ENCODE peak calls at places on chromosomes 11 and 22, in eight cellular contexts. J is esophagus squamous epithelium; Y is CD8-positive, alpha-beta T cell; X is neural progenitor cell; B is CD4-positive, CD25-positive, alpha-beta regulatory T cell; R is lower lobe of right lung; M is ovary; E is GM23248. I is an unnamed sample. For H3K27me3, the result is how much of the 10 kb centered on the place peaks cover.

GRCh38 chr11:69950120-69950519 is 128.0 kb upstream of the ANO1 start:
- DNase-seq in J (no peak), Y (no peak), X (peak), B (peak), R (no peak), M (no peak), E (peak), I (peak)

GRCh38 chr11:125224391-125225015 is 60.0 kb downstream of the PKNOX2 start:
- DNase-seq in J (no peak), Y (no peak), X (peak), B (no peak), R (no peak), M (peak), E (peak), I (no peak)

GRCh38 chr11:46134540-46134939 is 13.3 kb upstream of the PHF21A start:
- DNase-seq in J (no peak), Y (no peak), X (peak), B (no peak), R (no peak), M (no peak), E (no peak), I (no peak)

GRCh38 chr11:36352919-36353318 is 56.8 kb downstream of the PRR5L start:
- DNase-seq in J (no peak), Y (peak), X (no peak), B (peak), R (no peak), M (no peak), E (no peak), I (no peak)

GRCh38 chr11:1059759-1060158 is 14.9 kb upstream of the MUC2 start:
- DNase-seq in J (no peak), Y (no peak), X (no peak), B (no peak), R (no peak), M (no peak), E (no peak), I (no peak)

GRCh38 chr11:100445231-100445735 is 241.8 kb upstream of the ARHGAP42 start:
- DNase-seq in J (no peak), Y (no peak), X (peak), B (no peak), R (no peak), M (no peak), E (no peak), I (no peak)

GRCh38 chr22:33757443-33758124 is 162.7 kb downstream of the LARGE1 start:
- DNase-seq in J (no peak), Y (no peak), X (peak), B (no peak), R (no peak), M (peak), E (no peak), I (no peak)

GRCh38 chr22:43897751-43898261 is 6.0 kb upstream of the PNPLA5 start:
- DNase-seq in J (no peak), Y (no peak), X (no peak), B (no peak), R (no peak), M (no peak), E (peak), I (no peak)

GRCh38 chr11:67689178-67689577 is 14.8 kb upstream of the ALDH3B2 start:
- DNase-seq in J (no peak), Y (no peak), X (no peak), B (no peak), R (no peak), M (no peak), E (no peak), I (no peak)

GRCh38 chr22:23500508-23501208 is 79.4 kb downstream of the IGLL1 start:
- DNase-seq in J (no peak), Y (no peak), X (no peak), B (no peak), R (peak), M (no peak), E (no peak), I (peak)

GRCh38 chr22:49091917-49092545 is 735.6 kb downstream of the BRD1 start:
- DNase-seq in J (no peak), Y (no peak), X (no peak), B (no peak), R (peak), M (no peak), E (no peak), I (peak)

GRCh38 chr11:1825039-1825740 is 9.6 kb upstream of the SYT8 start:
- DNase-seq in J (no peak), Y (no peak), X (peak), B (no peak), R (peak), M (no peak), E (no peak), I (peak)

GRCh38 chr22:20430641-20431519 is 6.7 kb downstream of the SCARF2 start:
- DNase-seq in J (no peak), Y (peak), X (peak), B (peak), R (peak), M (peak), E (peak), I (peak)

GRCh38 chr22:37113757-37114156 is 4.2 kb upstream of the TMPRSS6 start:
- DNase-seq in J (no peak), Y (no peak), X (no peak), B (no peak), R (no peak), M (no peak), E (no peak), I (no peak)

GRCh38 chr22:29253561-29254282 is 14.1 kb downstream of the RHBDD3 start:
- DNase-seq in J (no peak), Y (no peak), X (peak), B (no peak), R (no peak), M (no peak), E (no peak), I (no peak)

GRCh38 chr11:114399903-114400221 is 449 bp downstream of the C11orf71 start:
- DNase-seq in J (no peak), Y (no peak), X (peak), B (no peak), R (peak), M (no peak), E (peak), I (no peak)

GRCh38 chr11:12224537-12224893 is 114.1 kb downstream of the MICAL2 start:
- DNase-seq in J (peak), Y (peak), X (no peak), B (peak), R (peak), M (no peak), E (no peak), I (peak)

GRCh38 chr22:34798605-34799004 is 267.4 kb upstream of the ISX start:
- DNase-seq in J (no peak), Y (no peak), X (no peak), B (no peak), R (no peak), M (no peak), E (no peak), I (no peak)

GRCh38 chr11:110362916-110363574 is 66.6 kb upstream of the RDX start:
- DNase-seq in J (no peak), Y (no peak), X (peak), B (no peak), R (no peak), M (no peak), E (no peak), I (no peak)

GRCh38 chr11:63710476-63711217 is 29.3 kb downstream of the RTN3 start:
- DNase-seq in J (no peak), Y (no peak), X (no peak), B (no peak), R (no peak), M (no peak), E (peak), I (no peak)

GRCh38 chr22:44373234-44373633 is 60.5 kb upstream of the SHISAL1 start:
- DNase-seq in J (no peak), Y (no peak), X (no peak), B (no peak), R (peak), M (no peak), E (no peak), I (no peak)

GRCh38 chr22:22171357-22172218 is 73.0 kb upstream of the VPREB1 start:
- DNase-seq in J (no peak), Y (no peak), X (peak), B (no peak), R (no peak), M (no peak), E (peak), I (no peak)

GRCh38 chr11:11545285-11546275 is 76.2 kb downstream of the GALNT18 start:
- DNase-seq in J (no peak), Y (no peak), X (no peak), B (no peak), R (no peak), M (no peak), E (no peak), I (no peak)

GRCh38 chr22:42933783-42934144 is 76.7 kb upstream of the ARFGAP3 start:
- DNase-seq in J (no peak), Y (no peak), X (no peak), B (peak), R (no peak), M (no peak), E (peak), I (no peak)

GRCh38 chr11:83574516-83574915 is 288.3 kb upstream of the CCDC90B start:
- DNase-seq in J (no peak), Y (no peak), X (no peak), B (no peak), R (no peak), M (no peak), E (peak), I (no peak)

GRCh38 chr22:24180316-24181087 is 785 bp upstream of the SUSD2 start:
- DNase-seq in J (no peak), Y (no peak), X (no peak), B (no peak), R (peak), M (no peak), E (no peak), I (peak)

GRCh38 chr11:69650081-69650831 is 9.3 kb downstream of the CCND1 start:
- DNase-seq in J (no peak), Y (no peak), X (no peak), B (no peak), R (peak), M (no peak), E (peak), I (no peak)

GRCh38 chr11:11842426-11843008 is 745 bp downstream of the USP47 start:
- DNase-seq in J (no peak), Y (peak), X (peak), B (peak), R (peak), M (peak), E (peak), I (peak)

GRCh38 chr22:48944433-48944755 is 883.3 kb downstream of the BRD1 start:
- DNase-seq in J (no peak), Y (no peak), X (no peak), B (no peak), R (no peak), M (no peak), E (no peak), I (no peak)

GRCh38 chr22:38144025-38144405 is 33.5 kb upstream of the BAIAP2L2 start:
- DNase-seq in J (no peak), Y (no peak), X (no peak), B (no peak), R (no peak), M (no peak), E (no peak), I (no peak)

GRCh38 chr22:40265783-40266182 is 80.5 kb upstream of the ADSL start:
- DNase-seq in J (no peak), Y (no peak), X (no peak), B (peak), R (no peak), M (no peak), E (no peak), I (no peak)

GRCh38 chr11:30816959-30817880 is 231.1 kb upstream of the MPPED2 start:
- DNase-seq in J (no peak), Y (no peak), X (no peak), B (no peak), R (no peak), M (no peak), E (no peak), I (no peak)

GRCh38 chr11:73395297-73396208 is 19.4 kb downstream of the RELT start:
- DNase-seq in J (no peak), Y (no peak), X (no peak), B (no peak), R (no peak), M (no peak), E (no peak), I (no peak)

GRCh38 chr11:70678931-70679900 is 280.9 kb downstream of the CTTN start:
- DNase-seq in J (no peak), Y (no peak), X (no peak), B (no peak), R (peak), M (no peak), E (no peak), I (no peak)

GRCh38 chr11:3199537-3200295 is 18.9 kb downstream of the MRGPRG start:
- DNase-seq in J (no peak), Y (no peak), X (no peak), B (no peak), R (no peak), M (peak), E (no peak), I (peak)

GRCh38 chr11:58880166-58880565 is 35.7 kb upstream of the GLYATL2 start:
- DNase-seq in J (no peak), Y (no peak), X (no peak), B (no peak), R (no peak), M (no peak), E (no peak), I (no peak)

DNA sequence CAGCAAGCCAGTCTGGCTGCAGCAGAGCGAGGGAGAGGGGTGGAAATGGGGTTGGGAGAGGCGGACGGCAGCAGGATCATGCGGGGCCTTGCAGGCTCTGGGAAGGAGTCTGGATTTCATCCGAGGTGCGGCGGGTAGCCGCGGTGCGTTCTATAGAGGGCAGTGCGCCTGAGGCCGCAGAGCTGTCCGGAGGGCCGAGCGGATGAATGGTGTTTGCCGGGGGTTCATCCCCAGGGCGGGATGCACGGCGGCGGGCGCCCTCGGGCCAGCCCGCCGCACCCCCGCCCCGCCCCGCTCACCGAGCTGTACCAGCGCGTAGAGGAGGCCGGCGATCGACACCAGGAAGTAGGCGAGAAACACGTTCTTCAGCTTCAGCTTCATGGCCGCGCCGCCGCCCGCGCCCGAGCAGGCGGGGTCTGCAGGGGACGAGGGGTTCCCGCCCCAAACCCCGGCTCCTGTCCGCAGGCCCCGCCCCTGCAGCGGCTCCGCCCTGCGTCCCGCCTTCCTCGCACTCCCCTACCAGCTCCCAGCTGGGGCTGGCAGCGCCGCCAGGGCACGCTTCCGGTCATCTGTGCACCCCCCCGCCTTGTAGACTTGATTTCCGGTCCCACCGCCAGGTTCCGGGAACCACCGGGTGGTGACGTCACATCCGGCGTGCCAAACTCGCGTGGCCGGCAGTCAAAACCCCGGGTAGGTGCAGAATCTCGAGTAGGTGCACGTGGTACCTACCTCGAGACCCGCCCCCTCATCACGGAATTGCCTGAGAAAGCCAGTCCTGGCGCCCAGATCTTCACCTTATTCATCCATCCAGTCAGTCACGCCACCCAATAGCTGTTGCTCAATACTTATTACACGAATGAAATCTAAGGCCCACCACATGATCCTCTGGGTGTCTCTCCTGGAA is at the start of gene B3GAT3:
- DNase-seq in J (peak), Y (peak), X (peak), B (peak), R (peak), M (peak), E (peak), I (peak)
- H3K27me3 ChIP-seq in J (under half), Y (under half), X (under half), B (under half), R (under half), M (under half), E (under half), I (under half)

GRCh38 chr11:10537587-10537986 is 3.4 kb downstream of the RNF141 start:
- DNase-seq in J (no peak), Y (no peak), X (no peak), B (no peak), R (no peak), M (no peak), E (no peak), I (no peak)

GRCh38 chr11:10540546-10540914 is 457 bp downstream of the RNF141 start:
- DNase-seq in J (no peak), Y (no peak), X (peak), B (no peak), R (no peak), M (no peak), E (no peak), I (peak)

GRCh38 chr11:10540915-10541591 is at the start of gene RNF141:
- DNase-seq in J (peak), Y (peak), X (peak), B (peak), R (peak), M (peak), E (peak), I (peak)

GRCh38 chr11:10539339-10539738 is 1.6 kb downstream of the RNF141 start:
- DNase-seq in J (no peak), Y (no peak), X (no peak), B (no peak), R (no peak), M (no peak), E (peak), I (no peak)

DNA sequence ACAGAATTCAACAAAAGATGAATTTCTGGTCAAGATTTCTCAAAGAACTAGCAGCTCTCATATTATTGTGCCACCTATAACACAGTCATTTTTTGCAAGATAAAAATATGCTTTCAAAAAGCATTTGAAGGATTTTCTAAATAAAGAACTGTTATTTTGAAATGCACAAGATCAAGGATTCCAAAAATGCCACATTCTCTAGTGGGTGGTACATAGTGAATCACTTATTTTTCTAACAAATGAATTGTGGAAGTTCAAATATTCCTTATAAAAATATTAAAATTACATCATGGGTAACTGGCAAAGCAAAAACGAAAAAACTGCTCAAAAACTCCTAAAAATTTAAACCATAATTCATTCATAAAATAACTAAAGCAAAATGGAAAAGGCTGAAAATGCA is 2.1 kb downstream of the RNF141 start:
- DNase-seq in J (no peak), Y (no peak), X (no peak), B (no peak), R (no peak), M (no peak), E (peak), I (no peak)
- H3K4me3 ChIP-seq in J (no peak), Y (no peak), X (no peak), B (no peak), R (no peak), M (no peak), E (peak), I (no peak)

GRCh38 chr11:19380375-19380774 is 139.6 kb upstream of the E2F8 start:
- DNase-seq in J (no peak), Y (no peak), X (no peak), B (no peak), R (no peak), M (no peak), E (peak), I (no peak)
- H3K27ac ChIP-seq in J (no peak), Y (no peak), X (no peak), B (no peak), R (no peak), M (no peak), E (peak), I (no peak)

DNA sequence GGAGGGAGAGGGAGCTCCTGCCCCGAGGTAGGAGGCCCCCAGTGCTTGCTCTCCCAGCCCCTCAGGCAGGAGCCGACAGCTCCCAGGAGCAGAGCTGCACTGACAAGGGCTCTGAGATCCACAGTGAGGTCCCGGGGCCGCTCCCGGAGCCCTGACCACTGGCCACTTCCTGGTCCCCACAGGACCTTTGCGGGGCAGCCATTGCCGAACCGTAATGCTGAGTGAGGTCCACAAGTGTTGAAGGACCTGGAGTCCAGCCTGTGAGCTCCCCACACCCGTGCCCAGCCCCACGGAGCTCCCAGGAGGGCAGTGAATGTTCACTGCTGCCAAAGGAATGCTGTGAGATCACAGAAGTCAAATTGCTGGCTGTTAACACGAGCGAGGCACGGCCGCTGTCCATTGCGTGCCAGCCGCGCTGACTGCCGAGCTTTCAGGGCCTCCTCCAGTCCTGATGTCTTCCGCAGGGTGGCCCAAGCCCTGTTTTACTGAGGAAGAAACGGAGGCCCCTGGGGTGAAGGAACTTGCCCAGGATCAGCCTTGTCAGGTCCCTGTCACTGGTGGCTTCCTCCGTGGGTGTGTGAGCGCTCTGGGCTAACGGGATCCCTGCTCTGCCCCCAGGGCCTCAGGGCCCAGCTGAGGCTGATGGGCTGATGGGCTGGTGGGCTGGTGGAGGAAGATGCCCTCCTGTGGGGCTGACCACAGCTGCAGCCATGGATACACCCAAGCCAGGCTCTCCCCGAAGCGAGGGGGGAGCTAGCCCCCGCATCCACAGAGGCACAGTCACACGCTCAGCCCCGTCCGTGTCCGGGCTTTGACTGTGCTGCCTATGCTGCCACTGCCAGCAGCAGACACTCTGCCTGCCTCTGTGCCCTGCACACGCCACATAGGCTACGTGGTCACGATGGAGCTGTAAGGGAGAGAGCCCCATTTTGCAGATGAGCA is 70.8 kb downstream of the WNT7B start:
- DNase-seq in J (no peak), Y (no peak), X (peak), B (no peak), R (no peak), M (no peak), E (peak), I (no peak)
- H3K27me3 ChIP-seq in J (under half), Y (under half), X (under half), B (under half), R (under half), M (under half), E (under half), I (under half)

I was measured in left lung.